ENCODE peak calls at places on chromosomes 16 and 17, in six cellular contexts. E is MM.1S, V is HCT116, L is fibroblast of lung, G is GM23338, C is neural progenitor cell. K is an unnamed sample.

GRCh38 chr17:59093702-59094231 is 12.9 kb downstream of the TRIM37 start:
- DNase-seq in E (no peak), V (no peak), L (peak), G (no peak), C (no peak), K (no peak)

GRCh38 chr16:66254751-66255150 is 111.7 kb upstream of the CDH5 start:
- DNase-seq in E (no peak), V (no peak), L (peak), G (no peak), C (no peak), K (no peak)

GRCh38 chr16:81625544-81626152 is 153.4 kb upstream of the PLCG2 start:
- DNase-seq in E (no peak), V (no peak), L (peak), G (no peak), C (no peak), K (no peak)

GRCh38 chr17:74119960-74120359 is 83.5 kb upstream of the RPL38 start:
- DNase-seq in E (no peak), V (no peak), L (no peak), G (no peak), C (no peak), K (no peak)

GRCh38 chr17:47994714-47995113 is 23.8 kb downstream of the CDK5RAP3 start:
- DNase-seq in E (no peak), V (no peak), L (no peak), G (peak), C (peak), K (no peak)

GRCh38 chr17:81142301-81143199 is 22.8 kb upstream of the PVALEF start:
- DNase-seq in E (peak), V (peak), L (peak), G (peak), C (peak), K (peak)

GRCh38 chr17:39197380-39198185 is at the start of gene CACNB1:
- DNase-seq in E (peak), V (no peak), L (peak), G (peak), C (peak), K (peak)

GRCh38 chr16:76941091-76941490 is 249.9 kb upstream of the MON1B start:
- DNase-seq in E (no peak), V (no peak), L (no peak), G (no peak), C (no peak), K (no peak)

GRCh38 chr17:41211845-41212466 is 14.5 kb upstream of the KRTAP9-2 start:
- DNase-seq in E (peak), V (peak), L (peak), G (no peak), C (no peak), K (no peak)

GRCh38 chr17:77957215-77957868 is 1.2 kb upstream of the TNRC6C start:
- DNase-seq in E (peak), V (no peak), L (peak), G (peak), C (peak), K (peak)

GRCh38 chr16:64893386-64893785 is 228.5 kb downstream of the CDH11 start:
- DNase-seq in E (no peak), V (no peak), L (peak), G (no peak), C (no peak), K (no peak)

GRCh38 chr17:21674242-21674731 is 18.0 kb upstream of the KCNJ18 start:
- DNase-seq in E (no peak), V (no peak), L (no peak), G (no peak), C (no peak), K (no peak)

GRCh38 chr17:80862341-80862969 is 129.2 kb upstream of the CHMP6 start:
- DNase-seq in E (no peak), V (no peak), L (no peak), G (peak), C (no peak), K (peak)

GRCh38 chr16:4323071-4323844 is 7.4 kb downstream of the GLIS2 start:
- DNase-seq in E (no peak), V (no peak), L (no peak), G (no peak), C (no peak), K (no peak)

GRCh38 chr16:66569827-66570405 is 3.7 kb downstream of the CMTM1 start:
- DNase-seq in E (no peak), V (no peak), L (peak), G (no peak), C (no peak), K (no peak)

GRCh38 chr17:32971171-32971570 is 20.5 kb upstream of the SPACA3 start:
- DNase-seq in E (peak), V (no peak), L (peak), G (no peak), C (no peak), K (peak)

GRCh38 chr17:75468311-75468754 is 11.9 kb downstream of the TMEM94 start:
- DNase-seq in E (no peak), V (no peak), L (peak), G (no peak), C (no peak), K (no peak)

GRCh38 chr17:41060052-41060604 is at the start of gene KRTAP2-3:
- DNase-seq in E (no peak), V (peak), L (peak), G (no peak), C (no peak), K (no peak)

GRCh38 chr17:67801626-67802175 is 23.6 kb upstream of the BPTF start:
- DNase-seq in E (peak), V (no peak), L (no peak), G (peak), C (no peak), K (no peak)

GRCh38 chr16:4324871-4325740 is 9.2 kb downstream of the GLIS2 start:
- DNase-seq in E (no peak), V (no peak), L (no peak), G (no peak), C (no peak), K (no peak)

GRCh38 chr16:66919569-66920472 is 1.1 kb upstream of the CDH16 start:
- DNase-seq in E (no peak), V (no peak), L (no peak), G (no peak), C (no peak), K (no peak)

GRCh38 chr16:49659356-49659755 is 196.6 kb downstream of the ZNF423 start:
- DNase-seq in E (no peak), V (no peak), L (no peak), G (no peak), C (no peak), K (no peak)

GRCh38 chr17:29390856-29391631 is 881 bp downstream of the TAOK1 start:
- DNase-seq in E (no peak), V (no peak), L (peak), G (peak), C (peak), K (peak)

GRCh38 chr17:41322903-41323895 is 7.7 kb upstream of the KRTAP17-1 start:
- DNase-seq in E (no peak), V (no peak), L (no peak), G (no peak), C (no peak), K (no peak)

GRCh38 chr17:33377837-33378236 is 84.7 kb upstream of the ASIC2 start:
- DNase-seq in E (no peak), V (no peak), L (no peak), G (no peak), C (no peak), K (no peak)

GRCh38 chr16:47612711-47613110 is 151.6 kb downstream of the PHKB start:
- DNase-seq in E (no peak), V (no peak), L (no peak), G (no peak), C (no peak), K (no peak)

GRCh38 chr17:49834118-49834743 is 13.6 kb downstream of the TAC4 start:
- DNase-seq in E (no peak), V (no peak), L (peak), G (no peak), C (no peak), K (no peak)

GRCh38 chr17:63398680-63399079 is 47.4 kb downstream of the CYB561 start:
- DNase-seq in E (no peak), V (no peak), L (peak), G (no peak), C (no peak), K (no peak)

GRCh38 chr17:73362697-73363096 is 50.9 kb upstream of the CDC42EP4 start:
- DNase-seq in E (no peak), V (no peak), L (no peak), G (peak), C (peak), K (no peak)

GRCh38 chr17:69945698-69946185 is 129.3 kb upstream of the KCNJ16 start:
- DNase-seq in E (no peak), V (no peak), L (peak), G (no peak), C (no peak), K (no peak)

GRCh38 chr17:1490643-1491405 is 1.7 kb downstream of the MYO1C start:
- DNase-seq in E (peak), V (no peak), L (peak), G (peak), C (peak), K (peak)

GRCh38 chr17:47119746-47120520 is 69.2 kb downstream of the CDC27 start:
- DNase-seq in E (no peak), V (peak), L (peak), G (no peak), C (no peak), K (no peak)

GRCh38 chr16:81616321-81617020 is 162.6 kb upstream of the PLCG2 start:
- DNase-seq in E (peak), V (no peak), L (peak), G (no peak), C (peak), K (peak)

GRCh38 chr17:29376667-29377268 is 13.4 kb upstream of the TAOK1 start:
- DNase-seq in E (no peak), V (no peak), L (peak), G (peak), C (peak), K (no peak)

GRCh38 chr16:425740-426114 is 278 bp downstream of the RAB11FIP3 start:
- DNase-seq in E (no peak), V (no peak), L (no peak), G (peak), C (peak), K (no peak)

GRCh38 chr16:8935989-8936388 is 27.7 kb downstream of the USP7 start:
- DNase-seq in E (no peak), V (no peak), L (no peak), G (peak), C (peak), K (no peak)

GRCh38 chr16:8882041-8882617 is at the start of gene LITAFD:
- DNase-seq in E (no peak), V (no peak), L (no peak), G (no peak), C (no peak), K (no peak)

GRCh38 chr16:21263640-21264211 is 14.4 kb downstream of the CRYM start:
- DNase-seq in E (peak), V (no peak), L (peak), G (no peak), C (peak), K (no peak)

GRCh38 chr16:57529324-57530103 is 6.9 kb downstream of the CCDC102A start:
- DNase-seq in E (no peak), V (no peak), L (no peak), G (peak), C (no peak), K (no peak)

GRCh38 chr16:52618753-52619497 is 72.0 kb upstream of the TOX3 start:
- DNase-seq in E (no peak), V (no peak), L (no peak), G (no peak), C (no peak), K (no peak)

GRCh38 chr16:52611817-52612673 is 65.1 kb upstream of the TOX3 start:
- DNase-seq in E (no peak), V (no peak), L (no peak), G (no peak), C (no peak), K (no peak)

GRCh38 chr16:52621651-52622050 is 74.7 kb upstream of the TOX3 start:
- DNase-seq in E (no peak), V (no peak), L (no peak), G (no peak), C (no peak), K (no peak)

GRCh38 chr16:52613508-52613907 is 66.6 kb upstream of the TOX3 start:
- DNase-seq in E (no peak), V (no peak), L (no peak), G (no peak), C (no peak), K (peak)

GRCh38 chr16:52617591-52617990 is 70.6 kb upstream of the TOX3 start:
- DNase-seq in E (no peak), V (no peak), L (no peak), G (no peak), C (no peak), K (no peak)
- TF ChIP-seq EZH2 in E (no peak), V (no peak), L (no peak), G (no peak), C (no peak), K (no peak)

DNA sequence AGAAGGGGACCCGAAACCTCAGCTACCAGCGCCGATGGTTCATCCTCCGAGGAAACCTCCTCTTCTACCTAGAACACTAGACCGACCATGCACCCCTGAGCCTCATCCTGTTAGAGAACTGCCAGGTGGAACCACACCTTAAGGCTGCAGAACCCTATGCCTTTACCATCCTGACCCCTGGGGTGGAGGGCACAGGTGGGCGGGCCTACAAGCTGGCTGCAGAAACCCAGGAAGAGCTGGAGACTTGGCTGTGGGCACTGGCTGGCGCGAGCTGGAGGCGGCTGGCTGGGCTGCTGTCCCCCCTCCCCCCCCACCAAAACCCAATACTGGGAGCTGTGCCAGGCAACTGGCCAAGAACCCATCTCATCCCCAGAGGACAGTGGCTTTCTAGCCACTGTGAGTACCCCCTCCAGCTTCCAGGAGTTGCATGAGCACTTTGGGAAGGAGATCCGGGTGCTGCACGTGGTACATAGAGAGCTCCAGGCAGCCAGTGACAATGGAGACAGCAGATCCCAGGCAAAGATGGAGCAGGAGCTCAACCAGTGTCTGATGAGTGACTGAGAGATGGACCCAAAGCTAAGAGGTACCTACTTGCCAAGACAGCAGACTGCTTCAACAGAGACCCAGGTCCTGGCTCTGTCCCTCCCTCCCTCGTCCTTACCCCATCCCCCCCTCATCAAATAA is 1.4 kb upstream of the CD2BP2 start:
- DNase-seq in E (no peak), V (no peak), L (no peak), G (no peak), C (no peak), K (no peak)
- H3K4me3 ChIP-seq in E (no peak), V (peak), L (no peak), G (peak), C (peak), K (no peak)

GRCh38 chr16:2148714-2149629 is 547 bp downstream of the RAB26 start:
- DNase-seq in E (peak), V (no peak), L (peak), G (peak), C (peak), K (no peak)
- TF ChIP-seq EZH2 in E (no peak), V (no peak), L (no peak), G (no peak), C (no peak), K (no peak)

GRCh38 chr17:44071772-44072171 is 1.2 kb downstream of the G6PC3 start:
- DNase-seq in E (no peak), V (no peak), L (peak), G (no peak), C (no peak), K (no peak)
- H3K4me3 ChIP-seq in E (peak), V (peak), L (peak), G (peak), C (peak), K (peak)

K was measured in DND-41.